ENCODE peak calls at places on chromosome 16, in eight cellular contexts. One of them, this sample, is unnamed.

GRCh38 chr16:83769397-83770008 is 38.3 kb upstream of the HSBP1 start:
- DNase-seq in MCF 10A: no peak
- DNase-seq in NCI-H1048: no peak
- DNase-seq in NCI-H226: no peak
- DNase-seq in COR-L47: no peak
- DNase-seq in stimulated activated CD4-positive, alpha-beta T cell treated with anti-CD3 and anti-CD28 coated beads, TNF-alpha, amount 100 ng/mL, for 4 hours: no peak
- DNase-seq in caudate nucleus: no peak
- DNase-seq in NCI-H524: no peak
- DNase-seq in this sample: no peak

GRCh38 chr16:54936979-54937672 is 6.5 kb downstream of the IRX5 start:
- DNase-seq in NCI-H1048: peak
- DNase-seq in MCF 10A: peak
- DNase-seq in stimulated activated CD4-positive, alpha-beta T cell treated with anti-CD3 and anti-CD28 coated beads, TNF-alpha, amount 100 ng/mL, for 4 hours: no peak
- DNase-seq in NCI-H524: peak
- DNase-seq in caudate nucleus: no peak
- DNase-seq in COR-L47: no peak
- DNase-seq in NCI-H226: no peak
- DNase-seq in this sample: no peak

GRCh38 chr16:80631581-80631980 is 90.8 kb downstream of the DYNLRB2 start:
- DNase-seq in MCF 10A: no peak
- DNase-seq in NCI-H524: no peak
- DNase-seq in NCI-H226: peak
- DNase-seq in stimulated activated CD4-positive, alpha-beta T cell treated with anti-CD3 and anti-CD28 coated beads, TNF-alpha, amount 100 ng/mL, for 4 hours: no peak
- DNase-seq in COR-L47: no peak
- DNase-seq in NCI-H1048: no peak
- DNase-seq in caudate nucleus: no peak
- DNase-seq in this sample: no peak

GRCh38 chr16:29806096-29806579 is at the start of gene MAZ:
- DNase-seq in COR-L47: peak
- DNase-seq in NCI-H226: no peak
- DNase-seq in MCF 10A: no peak
- DNase-seq in caudate nucleus: no peak
- DNase-seq in NCI-H1048: no peak
- DNase-seq in NCI-H524: no peak
- DNase-seq in stimulated activated CD4-positive, alpha-beta T cell treated with anti-CD3 and anti-CD28 coated beads, TNF-alpha, amount 100 ng/mL, for 4 hours: no peak
- DNase-seq in this sample: no peak

GRCh38 chr16:52677487-52677886 is 130.5 kb upstream of the TOX3 start:
- DNase-seq in NCI-H226: no peak
- DNase-seq in stimulated activated CD4-positive, alpha-beta T cell treated with anti-CD3 and anti-CD28 coated beads, TNF-alpha, amount 100 ng/mL, for 4 hours: no peak
- DNase-seq in COR-L47: no peak
- DNase-seq in caudate nucleus: no peak
- DNase-seq in MCF 10A: peak
- DNase-seq in NCI-H1048: no peak
- DNase-seq in NCI-H524: no peak
- DNase-seq in this sample: no peak

GRCh38 chr16:51152691-51153261 is 1.7 kb upstream of the SALL1 start:
- DNase-seq in NCI-H226: no peak
- DNase-seq in NCI-H1048: no peak
- DNase-seq in NCI-H524: no peak
- DNase-seq in caudate nucleus: no peak
- DNase-seq in stimulated activated CD4-positive, alpha-beta T cell treated with anti-CD3 and anti-CD28 coated beads, TNF-alpha, amount 100 ng/mL, for 4 hours: no peak
- DNase-seq in MCF 10A: no peak
- DNase-seq in COR-L47: no peak
- DNase-seq in this sample: no peak

GRCh38 chr16:2278272-2278608 is 10.3 kb upstream of the RNPS1 start:
- DNase-seq in COR-L47: no peak
- DNase-seq in MCF 10A: no peak
- DNase-seq in NCI-H226: no peak
- DNase-seq in caudate nucleus: no peak
- DNase-seq in NCI-H524: peak
- DNase-seq in NCI-H1048: no peak
- DNase-seq in stimulated activated CD4-positive, alpha-beta T cell treated with anti-CD3 and anti-CD28 coated beads, TNF-alpha, amount 100 ng/mL, for 4 hours: no peak
- DNase-seq in this sample: no peak

GRCh38 chr16:81513204-81514040 is 68.8 kb downstream of the CMIP start:
- DNase-seq in NCI-H524: no peak
- DNase-seq in stimulated activated CD4-positive, alpha-beta T cell treated with anti-CD3 and anti-CD28 coated beads, TNF-alpha, amount 100 ng/mL, for 4 hours: no peak
- DNase-seq in caudate nucleus: peak
- DNase-seq in COR-L47: no peak
- DNase-seq in NCI-H226: no peak
- DNase-seq in NCI-H1048: no peak
- DNase-seq in MCF 10A: no peak
- DNase-seq in this sample: no peak

GRCh38 chr16:6493555-6493954 is 839.1 kb upstream of the RBFOX1 start:
- DNase-seq in stimulated activated CD4-positive, alpha-beta T cell treated with anti-CD3 and anti-CD28 coated beads, TNF-alpha, amount 100 ng/mL, for 4 hours: no peak
- DNase-seq in NCI-H1048: no peak
- DNase-seq in NCI-H524: no peak
- DNase-seq in COR-L47: no peak
- DNase-seq in MCF 10A: no peak
- DNase-seq in caudate nucleus: no peak
- DNase-seq in NCI-H226: no peak
- DNase-seq in this sample: no peak

GRCh38 chr16:8108991-8109509 is 481.3 kb downstream of the TMEM114 start:
- DNase-seq in NCI-H524: no peak
- DNase-seq in MCF 10A: no peak
- DNase-seq in caudate nucleus: no peak
- DNase-seq in stimulated activated CD4-positive, alpha-beta T cell treated with anti-CD3 and anti-CD28 coated beads, TNF-alpha, amount 100 ng/mL, for 4 hours: no peak
- DNase-seq in NCI-H226: no peak
- DNase-seq in NCI-H1048: no peak
- DNase-seq in COR-L47: no peak
- DNase-seq in this sample: no peak

GRCh38 chr16:1379054-1379862 is 27.5 kb downstream of the GNPTG start:
- DNase-seq in caudate nucleus: no peak
- DNase-seq in NCI-H1048: no peak
- DNase-seq in COR-L47: peak
- DNase-seq in NCI-H226: peak
- DNase-seq in stimulated activated CD4-positive, alpha-beta T cell treated with anti-CD3 and anti-CD28 coated beads, TNF-alpha, amount 100 ng/mL, for 4 hours: peak
- DNase-seq in NCI-H524: peak
- DNase-seq in MCF 10A: peak
- DNase-seq in this sample: peak

GRCh38 chr16:57480127-57480753 is 6.1 kb downstream of the DOK4 start:
- DNase-seq in NCI-H524: no peak
- DNase-seq in caudate nucleus: no peak
- DNase-seq in COR-L47: no peak
- DNase-seq in NCI-H226: peak
- DNase-seq in MCF 10A: no peak
- DNase-seq in NCI-H1048: no peak
- DNase-seq in stimulated activated CD4-positive, alpha-beta T cell treated with anti-CD3 and anti-CD28 coated beads, TNF-alpha, amount 100 ng/mL, for 4 hours: no peak
- DNase-seq in this sample: no peak

This sample was measured in stimulated activated CD8-positive, alpha-beta memory T cell treated with anti-CD3 and anti-CD28 coated beads, Interleukin-12 subunit alpha, Interleukin-12 subunit beta, amount 100 ng/mL, for 1 hour.